ENCODE peak calls at places on chromosomes 4 and X, in six cellular contexts. One of them, this sample, is unnamed.

GRCh38 chr4:114613579-114613978 is 15.0 kb downstream of the UGT8 start:
- DNase-seq in left lung: no peak
- DNase-seq in ovary: no peak
- DNase-seq in A549: no peak
- DNase-seq in foreskin fibroblast: no peak
- DNase-seq in brain microvascular endothelial cell: no peak
- DNase-seq in this sample: no peak

GRCh38 chrX:99494668-99495067 is 915.4 kb downstream of the PCDH19 start:
- DNase-seq in left lung: no peak
- DNase-seq in ovary: no peak
- DNase-seq in A549: no peak
- DNase-seq in foreskin fibroblast: no peak
- DNase-seq in brain microvascular endothelial cell: no peak
- DNase-seq in this sample: no peak

GRCh38 chr4:67723949-67724348 is 23.0 kb upstream of the UBA6 start:
- DNase-seq in left lung: peak; percentile 65
- DNase-seq in ovary: no peak
- DNase-seq in A549: no peak
- DNase-seq in foreskin fibroblast: peak; percentile 11
- DNase-seq in brain microvascular endothelial cell: no peak
- DNase-seq in this sample: no peak

GRCh38 chr4:155999743-156000142 is 46.1 kb upstream of the CTSO start:
- DNase-seq in left lung: no peak
- DNase-seq in ovary: no peak
- DNase-seq in A549: no peak
- DNase-seq in foreskin fibroblast: no peak
- DNase-seq in brain microvascular endothelial cell: peak; percentile 32
- DNase-seq in this sample: no peak

GRCh38 chr4:147567276-147567675 is 49.9 kb upstream of the TMEM184C start:
- DNase-seq in left lung: no peak
- DNase-seq in ovary: no peak
- DNase-seq in A549: no peak
- DNase-seq in foreskin fibroblast: no peak
- DNase-seq in brain microvascular endothelial cell: no peak
- DNase-seq in this sample: no peak

GRCh38 chr4:78552398-78553396 is 1.1 kb downstream of the ANXA3 start:
- DNase-seq in left lung: no peak
- DNase-seq in ovary: no peak
- DNase-seq in A549: peak; percentile 72
- DNase-seq in foreskin fibroblast: no peak
- DNase-seq in brain microvascular endothelial cell: no peak
- DNase-seq in this sample: peak; percentile 74

GRCh38 chr4:27084685-27085356 is 224.2 kb downstream of the STIM2 start:
- DNase-seq in left lung: peak; percentile 81
- DNase-seq in ovary: no peak
- DNase-seq in A549: no peak
- DNase-seq in foreskin fibroblast: peak; percentile 45
- DNase-seq in brain microvascular endothelial cell: peak; percentile 9
- DNase-seq in this sample: no peak

GRCh38 chr4:129323630-129324029 is 227.7 kb downstream of the C4orf33 start:
- DNase-seq in left lung: no peak
- DNase-seq in ovary: no peak
- DNase-seq in A549: no peak
- DNase-seq in foreskin fibroblast: no peak
- DNase-seq in brain microvascular endothelial cell: no peak
- DNase-seq in this sample: no peak

GRCh38 chr4:81965911-81966310 is 407.9 kb downstream of the HNRNPD start:
- DNase-seq in left lung: no peak
- DNase-seq in ovary: no peak
- DNase-seq in A549: no peak
- DNase-seq in foreskin fibroblast: no peak
- DNase-seq in brain microvascular endothelial cell: no peak
- DNase-seq in this sample: no peak

GRCh38 chrX:50211510-50211909 is 6.9 kb downstream of the CCNB3 start:
- DNase-seq in left lung: no peak
- DNase-seq in ovary: no peak
- DNase-seq in A549: peak; percentile 57
- DNase-seq in foreskin fibroblast: no peak
- DNase-seq in brain microvascular endothelial cell: peak; percentile 21
- DNase-seq in this sample: no peak

GRCh38 chrX:66017659-66018170 is 22.2 kb downstream of the VSIG4 start:
- DNase-seq in left lung: no peak
- DNase-seq in ovary: no peak
- DNase-seq in A549: no peak
- DNase-seq in foreskin fibroblast: no peak
- DNase-seq in brain microvascular endothelial cell: no peak
- DNase-seq in this sample: peak; percentile 4

GRCh38 chr4:89254847-89255246 is 52.8 kb downstream of the GPRIN3 start:
- DNase-seq in left lung: no peak
- DNase-seq in ovary: no peak
- DNase-seq in A549: peak; percentile 56
- DNase-seq in foreskin fibroblast: peak; percentile 37
- DNase-seq in brain microvascular endothelial cell: no peak
- DNase-seq in this sample: peak; percentile 41

GRCh38 chrX:136168929-136169735 is 21.8 kb downstream of the FHL1 start:
- DNase-seq in left lung: no peak
- DNase-seq in ovary: no peak
- DNase-seq in A549: no peak
- DNase-seq in foreskin fibroblast: peak; percentile 92
- DNase-seq in brain microvascular endothelial cell: peak; percentile 87
- DNase-seq in this sample: peak; percentile 4

GRCh38 chr4:138055890-138056289 is 186.3 kb downstream of the SLC7A11 start:
- DNase-seq in left lung: no peak
- DNase-seq in ovary: no peak
- DNase-seq in A549: no peak
- DNase-seq in foreskin fibroblast: peak; percentile 62
- DNase-seq in brain microvascular endothelial cell: no peak
- DNase-seq in this sample: no peak

GRCh38 chrX:32514986-32515385 is 696.4 kb downstream of the DMD start:
- DNase-seq in left lung: no peak
- DNase-seq in ovary: no peak
- DNase-seq in A549: no peak
- DNase-seq in foreskin fibroblast: no peak
- DNase-seq in brain microvascular endothelial cell: no peak
- DNase-seq in this sample: no peak

GRCh38 chr4:555566-556275 is 20.4 kb downstream of the TMEM271 start:
- DNase-seq in left lung: no peak
- DNase-seq in ovary: no peak
- DNase-seq in A549: no peak
- DNase-seq in foreskin fibroblast: no peak
- DNase-seq in brain microvascular endothelial cell: no peak
- DNase-seq in this sample: no peak

GRCh38 chrX:102845020-102845419 is 92.1 kb upstream of the RAB40AL start:
- DNase-seq in left lung: no peak
- DNase-seq in ovary: no peak
- DNase-seq in A549: no peak
- DNase-seq in foreskin fibroblast: no peak
- DNase-seq in brain microvascular endothelial cell: no peak
- DNase-seq in this sample: no peak

GRCh38 chrX:102841706-102842003 is 95.4 kb upstream of the RAB40AL start:
- DNase-seq in left lung: no peak
- DNase-seq in ovary: no peak
- DNase-seq in A549: no peak
- DNase-seq in foreskin fibroblast: no peak
- DNase-seq in brain microvascular endothelial cell: no peak
- DNase-seq in this sample: no peak

GRCh38 chrX:102837843-102838242 is 99.2 kb upstream of the RAB40AL start:
- DNase-seq in left lung: no peak
- DNase-seq in ovary: no peak
- DNase-seq in A549: no peak
- DNase-seq in foreskin fibroblast: peak; percentile 27
- DNase-seq in brain microvascular endothelial cell: no peak
- DNase-seq in this sample: no peak

GRCh38 chrX:102835504-102836146 is 101.4 kb upstream of the RAB40AL start:
- DNase-seq in left lung: no peak
- DNase-seq in ovary: no peak
- DNase-seq in A549: peak; percentile 45
- DNase-seq in foreskin fibroblast: peak; percentile 60
- DNase-seq in brain microvascular endothelial cell: peak; percentile 43
- DNase-seq in this sample: peak; percentile 21

DNA sequence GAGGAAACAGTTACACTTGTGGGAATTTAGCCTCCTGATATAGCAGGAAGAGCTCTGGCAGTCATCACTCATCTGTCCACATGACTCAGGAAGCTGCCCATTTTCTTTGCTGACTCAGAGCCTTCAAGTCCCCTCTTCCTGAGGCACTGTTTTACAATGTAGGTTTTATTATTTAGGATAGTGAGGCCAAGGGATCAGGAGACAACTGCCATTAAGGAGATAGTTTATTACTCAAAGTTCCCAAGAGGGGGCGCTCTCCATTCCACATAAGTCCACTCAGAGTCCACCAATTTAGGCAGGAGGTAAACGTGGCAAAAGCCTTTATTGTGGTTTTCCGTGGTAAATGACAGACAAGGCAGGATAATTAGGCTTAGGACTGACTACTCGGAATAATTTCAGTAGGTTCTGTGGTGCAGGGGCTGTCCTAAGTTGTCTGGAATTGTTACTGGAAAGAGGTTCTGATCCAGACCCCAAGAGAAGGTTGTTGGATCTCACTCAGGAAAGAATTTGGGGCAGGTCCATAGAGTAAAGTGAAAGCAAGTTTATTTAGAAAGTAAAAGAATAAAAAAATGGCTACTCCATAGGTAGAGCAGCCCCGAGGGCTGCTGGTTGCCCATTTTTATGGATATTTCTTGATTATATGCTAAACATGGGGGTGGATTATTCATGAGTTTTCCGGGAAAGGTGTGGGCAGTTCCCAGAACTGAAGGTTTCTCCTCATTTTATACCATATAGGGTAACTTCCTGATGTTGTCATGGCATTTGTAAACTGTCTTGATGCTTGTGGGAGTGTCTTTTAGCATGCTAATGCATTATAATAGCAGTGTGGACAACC is 96.0 kb upstream of the RAB40AL start:
- DNase-seq in left lung: no peak
- DNase-seq in ovary: no peak
- DNase-seq in A549: peak; percentile 55
- DNase-seq in foreskin fibroblast: peak; percentile 22
- DNase-seq in brain microvascular endothelial cell: peak; percentile 8
- DNase-seq in this sample: no peak
- TF ChIP-seq CTCF in left lung: no peak
- TF ChIP-seq CTCF in ovary: no peak
- TF ChIP-seq CTCF in A549: peak; percentile 29
- TF ChIP-seq CTCF in foreskin fibroblast: no peak
- TF ChIP-seq CTCF in brain microvascular endothelial cell: peak; percentile 52
- TF ChIP-seq CTCF in this sample: no peak

GRCh38 chrX:108307408-108308085 is 130.7 kb downstream of the COL4A6 start:
- DNase-seq in left lung: peak; percentile 17
- DNase-seq in ovary: no peak
- DNase-seq in A549: peak; percentile 70
- DNase-seq in foreskin fibroblast: no peak
- DNase-seq in brain microvascular endothelial cell: peak; percentile 60
- DNase-seq in this sample: no peak

GRCh38 chrX:108306086-108306485 is 132.1 kb downstream of the COL4A6 start:
- DNase-seq in left lung: no peak
- DNase-seq in ovary: no peak
- DNase-seq in A549: no peak
- DNase-seq in foreskin fibroblast: peak; percentile 52
- DNase-seq in brain microvascular endothelial cell: no peak
- DNase-seq in this sample: no peak

GRCh38 chrX:108303682-108304081 is 134.5 kb downstream of the COL4A6 start:
- DNase-seq in left lung: no peak
- DNase-seq in ovary: no peak
- DNase-seq in A549: no peak
- DNase-seq in foreskin fibroblast: no peak
- DNase-seq in brain microvascular endothelial cell: no peak
- DNase-seq in this sample: no peak

GRCh38 chrX:108299704-108300103 is 138.5 kb downstream of the COL4A6 start:
- DNase-seq in left lung: no peak
- DNase-seq in ovary: no peak
- DNase-seq in A549: no peak
- DNase-seq in foreskin fibroblast: no peak
- DNase-seq in brain microvascular endothelial cell: no peak
- DNase-seq in this sample: no peak

DNA sequence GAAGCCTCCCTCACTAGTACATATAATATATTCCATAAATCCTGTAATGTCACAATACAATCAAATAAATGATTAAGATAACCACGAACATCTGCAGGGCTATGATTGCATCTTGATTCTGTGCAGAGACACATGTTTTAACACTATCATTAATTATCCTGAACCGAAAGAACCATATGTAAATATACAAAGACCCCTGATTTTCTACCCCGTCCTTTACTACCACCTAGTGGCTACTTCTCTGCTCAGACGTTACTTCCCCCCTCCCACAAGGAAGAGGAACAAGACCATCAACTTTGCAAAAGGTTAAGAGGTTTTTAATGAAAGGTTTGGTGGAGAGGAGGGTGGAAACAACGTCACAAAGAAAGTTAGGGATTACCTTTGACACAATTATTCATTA is 134.0 kb downstream of the COL4A6 start:
- DNase-seq in left lung: no peak
- DNase-seq in ovary: no peak
- DNase-seq in A549: no peak
- DNase-seq in foreskin fibroblast: peak; percentile 38
- DNase-seq in brain microvascular endothelial cell: no peak
- DNase-seq in this sample: peak; percentile 26
- TF ChIP-seq CTCF in left lung: no peak
- TF ChIP-seq CTCF in ovary: no peak
- TF ChIP-seq CTCF in A549: peak; percentile 37
- TF ChIP-seq CTCF in foreskin fibroblast: no peak
- TF ChIP-seq CTCF in brain microvascular endothelial cell: peak; percentile 61
- TF ChIP-seq CTCF in this sample: peak; percentile 21

GRCh38 chr4:142984871-142985585 is 138.9 kb upstream of the INPP4B start:
- DNase-seq in left lung: no peak
- DNase-seq in ovary: no peak
- DNase-seq in A549: peak; percentile 15
- DNase-seq in foreskin fibroblast: peak; percentile 53
- DNase-seq in brain microvascular endothelial cell: peak; percentile 9
- DNase-seq in this sample: peak; percentile 39
- TF ChIP-seq CTCF in left lung: peak; percentile 23
- TF ChIP-seq CTCF in ovary: no peak
- TF ChIP-seq CTCF in A549: peak; percentile 42
- TF ChIP-seq CTCF in foreskin fibroblast: peak; percentile 57
- TF ChIP-seq CTCF in brain microvascular endothelial cell: peak; percentile 72
- TF ChIP-seq CTCF in this sample: peak; percentile 58

GRCh38 chr4:172809319-172809718 is 359.3 kb upstream of the GALNT7 start:
- DNase-seq in left lung: no peak
- DNase-seq in ovary: no peak
- DNase-seq in A549: no peak
- DNase-seq in foreskin fibroblast: no peak
- DNase-seq in brain microvascular endothelial cell: no peak
- DNase-seq in this sample: no peak
- TF ChIP-seq CTCF in left lung: no peak
- TF ChIP-seq CTCF in ovary: no peak
- TF ChIP-seq CTCF in A549: no peak
- TF ChIP-seq CTCF in foreskin fibroblast: no peak
- TF ChIP-seq CTCF in brain microvascular endothelial cell: no peak
- TF ChIP-seq CTCF in this sample: no peak

DNA sequence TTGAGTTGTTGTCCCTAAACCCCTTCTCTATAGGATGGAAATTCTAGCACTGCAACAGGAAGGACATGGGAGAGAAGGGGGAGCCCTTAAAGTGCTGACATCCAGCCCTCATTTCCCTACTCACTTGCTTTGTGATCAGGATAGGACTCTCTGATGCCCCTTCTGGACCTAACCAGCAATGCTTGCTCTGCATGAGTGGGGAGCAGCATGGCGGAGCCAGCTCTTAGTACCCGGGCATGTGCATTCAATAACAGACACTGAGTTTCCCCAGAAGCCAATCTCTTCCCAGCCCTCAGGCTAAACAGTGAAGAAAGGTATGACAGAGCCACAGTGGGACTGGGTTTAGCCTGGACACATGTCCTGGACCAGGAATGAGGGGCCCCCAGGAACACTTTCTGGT is 14.0 kb downstream of the SOD3 start:
- DNase-seq in left lung: no peak
- DNase-seq in ovary: no peak
- DNase-seq in A549: peak; percentile 13
- DNase-seq in foreskin fibroblast: no peak
- DNase-seq in brain microvascular endothelial cell: no peak
- DNase-seq in this sample: no peak
- TF ChIP-seq CTCF in left lung: no peak
- TF ChIP-seq CTCF in ovary: no peak
- TF ChIP-seq CTCF in A549: no peak
- TF ChIP-seq CTCF in foreskin fibroblast: peak; percentile 4
- TF ChIP-seq CTCF in brain microvascular endothelial cell: peak; percentile 42
- TF ChIP-seq CTCF in this sample: no peak